ENCODE peak calls at places on chromosomes 7 and 10, in four cellular contexts. One of them, this sample, is unnamed.
A peak's percentile ranks its signal among the peaks of the same experiment; 100 is the strongest.

GRCh38 chr7:38600746-38601145 is 30.4 kb downstream of the AMPH start:
- DNase-seq in GM12878: no peak
- DNase-seq in H1: no peak
- DNase-seq in HepG2: no peak
- DNase-seq in this sample: no peak

GRCh38 chr7:93044147-93044810 is 73.5 kb downstream of the SAMD9 start:
- DNase-seq in H1: peak; percentile 58
- DNase-seq in GM12878: no peak
- DNase-seq in HepG2: no peak
- DNase-seq in this sample: peak; percentile 74

GRCh38 chr7:41448104-41448503 is 254.8 kb downstream of the INHBA start:
- DNase-seq in GM12878: no peak
- DNase-seq in H1: no peak
- DNase-seq in HepG2: peak; percentile 16
- DNase-seq in this sample: no peak

GRCh38 chr7:84247591-84247990 is 53.0 kb upstream of the SEMA3A start:
- DNase-seq in GM12878: no peak
- DNase-seq in HepG2: no peak
- DNase-seq in H1: no peak
- DNase-seq in this sample: no peak

GRCh38 chr10:114638874-114639625 is 19.0 kb downstream of the ABLIM1 start:
- DNase-seq in HepG2: no peak
- DNase-seq in GM12878: peak; percentile 27
- DNase-seq in H1: no peak
- DNase-seq in this sample: no peak

GRCh38 chr10:44006826-44007225 is 358.1 kb upstream of the ZNF32 start:
- DNase-seq in H1: no peak
- DNase-seq in HepG2: no peak
- DNase-seq in GM12878: no peak
- DNase-seq in this sample: no peak

GRCh38 chr7:142833174-142834027 is 21.5 kb upstream of the EPHB6 start:
- DNase-seq in H1: no peak
- DNase-seq in GM12878: no peak
- DNase-seq in HepG2: no peak
- DNase-seq in this sample: no peak

GRCh38 chr10:89367529-89367928 is 10.3 kb upstream of the IFIT1B start:
- DNase-seq in GM12878: peak; percentile 92
- DNase-seq in H1: no peak
- DNase-seq in HepG2: no peak
- DNase-seq in this sample: no peak

GRCh38 chr7:117673839-117674238 is 194.0 kb downstream of the CFTR start:
- DNase-seq in GM12878: no peak
- DNase-seq in HepG2: peak; percentile 7
- DNase-seq in H1: no peak
- DNase-seq in this sample: no peak

GRCh38 chr7:89687266-89687665 is 467.0 kb upstream of the STEAP1 start:
- DNase-seq in H1: no peak
- DNase-seq in GM12878: no peak
- DNase-seq in HepG2: no peak
- DNase-seq in this sample: no peak

GRCh38 chr10:14873090-14873760 is 5.4 kb upstream of the SUV39H2 start:
- DNase-seq in GM12878: no peak
- DNase-seq in H1: no peak
- DNase-seq in HepG2: no peak
- DNase-seq in this sample: no peak

GRCh38 chr10:28991738-28992270 is 297.1 kb upstream of the LYZL1 start:
- DNase-seq in GM12878: no peak
- DNase-seq in HepG2: peak; percentile 50
- DNase-seq in H1: peak; percentile 83
- DNase-seq in this sample: peak; percentile 63

GRCh38 chr10:132464256-132465192 is 67.5 kb downstream of the PWWP2B start:
- DNase-seq in HepG2: no peak
- DNase-seq in H1: no peak
- DNase-seq in GM12878: no peak
- DNase-seq in this sample: no peak

GRCh38 chr10:97321032-97321806 is 2.1 kb downstream of the FRAT1 start:
- DNase-seq in H1: peak; percentile 67
- DNase-seq in GM12878: no peak
- DNase-seq in HepG2: no peak
- DNase-seq in this sample: no peak

GRCh38 chr10:47245731-47246350 is 54.2 kb upstream of the GDF10 start:
- DNase-seq in HepG2: no peak
- DNase-seq in H1: no peak
- DNase-seq in GM12878: no peak
- DNase-seq in this sample: no peak

GRCh38 chr10:72228318-72228751 is 12.3 kb upstream of the ASCC1 start:
- DNase-seq in H1: no peak
- DNase-seq in HepG2: no peak
- DNase-seq in GM12878: no peak
- DNase-seq in this sample: no peak

GRCh38 chr10:1638889-1639418 is 98.4 kb downstream of the ADARB2 start:
- DNase-seq in H1: peak; percentile 34
- DNase-seq in HepG2: no peak
- DNase-seq in GM12878: no peak
- DNase-seq in this sample: no peak

GRCh38 chr7:91940171-91940570 is 491 bp upstream of the AKAP9 start:
- DNase-seq in HepG2: peak; percentile 14
- DNase-seq in H1: peak; percentile 49
- DNase-seq in GM12878: no peak
- DNase-seq in this sample: no peak

GRCh38 chr7:148773344-148773743 is 74.6 kb downstream of the CUL1 start:
- DNase-seq in HepG2: no peak
- DNase-seq in H1: no peak
- DNase-seq in GM12878: peak; percentile 11
- DNase-seq in this sample: no peak

GRCh38 chr7:94375167-94375566 is 19.5 kb upstream of the COL1A2 start:
- DNase-seq in H1: no peak
- DNase-seq in GM12878: no peak
- DNase-seq in HepG2: no peak
- DNase-seq in this sample: peak; percentile 68

GRCh38 chr10:125633517-125633999 is 49.4 kb downstream of the TEX36 start:
- DNase-seq in H1: no peak
- DNase-seq in HepG2: no peak
- DNase-seq in GM12878: no peak
- DNase-seq in this sample: no peak

GRCh38 chr7:140000666-140001268 is 62.0 kb downstream of the PARP12 start:
- DNase-seq in GM12878: no peak
- DNase-seq in HepG2: no peak
- DNase-seq in H1: no peak
- DNase-seq in this sample: no peak
- TF ChIP-seq YY1 in GM12878: no peak
- TF ChIP-seq YY1 in HepG2: no peak
- TF ChIP-seq YY1 in H1: no peak
- TF ChIP-seq YY1 in this sample: no peak

GRCh38 chr10:104332243-104333036 is 5.8 kb downstream of the ITPRIP start:
- DNase-seq in H1: no peak
- DNase-seq in GM12878: no peak
- DNase-seq in HepG2: no peak
- DNase-seq in this sample: no peak

GRCh38 chr10:104331208-104331838 is 6.9 kb downstream of the ITPRIP start:
- DNase-seq in H1: no peak
- DNase-seq in GM12878: no peak
- DNase-seq in HepG2: peak; percentile 70
- DNase-seq in this sample: no peak

GRCh38 chr10:104333728-104334373 is 4.4 kb downstream of the ITPRIP start:
- DNase-seq in GM12878: no peak
- DNase-seq in H1: peak; percentile 45
- DNase-seq in HepG2: no peak
- DNase-seq in this sample: no peak

GRCh38 chr10:104334561-104334960 is 3.7 kb downstream of the ITPRIP start:
- DNase-seq in HepG2: no peak
- DNase-seq in GM12878: no peak
- DNase-seq in H1: peak; percentile 37
- DNase-seq in this sample: no peak

GRCh38 chr10:104333037-104333727 is 5.1 kb downstream of the ITPRIP start:
- DNase-seq in GM12878: no peak
- DNase-seq in HepG2: no peak
- DNase-seq in H1: no peak
- DNase-seq in this sample: no peak
- H3K4me1 ChIP-seq in GM12878: peaks cover 29% of the 10 kb centered on the region
- H3K4me1 ChIP-seq in HepG2: peaks cover 70% of the 10 kb centered on the region
- H3K4me1 ChIP-seq in H1: peaks cover 47% of the 10 kb centered on the region
- H3K4me1 ChIP-seq in this sample: peaks cover 17% of the 10 kb centered on the region

GRCh38 chr7:124553485-124553884 is 212.1 kb downstream of the GPR37 start:
- DNase-seq in GM12878: no peak
- DNase-seq in H1: no peak
- DNase-seq in HepG2: no peak
- DNase-seq in this sample: no peak

GRCh38 chr7:124552217-124552616 is 213.4 kb downstream of the GPR37 start:
- DNase-seq in GM12878: no peak
- DNase-seq in H1: no peak
- DNase-seq in HepG2: no peak
- DNase-seq in this sample: no peak

GRCh38 chr7:124550036-124550435 is 215.6 kb downstream of the GPR37 start:
- DNase-seq in GM12878: no peak
- DNase-seq in HepG2: no peak
- DNase-seq in H1: no peak
- DNase-seq in this sample: no peak
- TF ChIP-seq SUZ12 in GM12878: no peak
- TF ChIP-seq SUZ12 in HepG2: no peak
- TF ChIP-seq SUZ12 in H1: no peak
- TF ChIP-seq SUZ12 in this sample: no peak

GRCh38 chr10:86085686-86086085 is 280.9 kb downstream of the GRID1 start:
- DNase-seq in GM12878: no peak
- DNase-seq in HepG2: no peak
- DNase-seq in H1: no peak
- DNase-seq in this sample: no peak

GRCh38 chr10:86087716-86088115 is 278.9 kb downstream of the GRID1 start:
- DNase-seq in GM12878: no peak
- DNase-seq in HepG2: no peak
- DNase-seq in H1: no peak
- DNase-seq in this sample: no peak

GRCh38 chr10:86083664-86084175 is 282.9 kb downstream of the GRID1 start:
- DNase-seq in H1: no peak
- DNase-seq in GM12878: no peak
- DNase-seq in HepG2: no peak
- DNase-seq in this sample: no peak

GRCh38 chr10:86085136-86085535 is 281.5 kb downstream of the GRID1 start:
- DNase-seq in HepG2: no peak
- DNase-seq in GM12878: no peak
- DNase-seq in H1: no peak
- DNase-seq in this sample: no peak

GRCh38 chr10:86086418-86086817 is 280.2 kb downstream of the GRID1 start:
- DNase-seq in GM12878: no peak
- DNase-seq in HepG2: no peak
- DNase-seq in H1: no peak
- DNase-seq in this sample: no peak
- TF ChIP-seq YY1 in GM12878: no peak
- TF ChIP-seq YY1 in HepG2: no peak
- TF ChIP-seq YY1 in H1: no peak
- TF ChIP-seq YY1 in this sample: no peak

GRCh38 chr10:59896186-59896585 is 10.2 kb downstream of the CCDC6 start:
- DNase-seq in HepG2: no peak
- DNase-seq in H1: no peak
- DNase-seq in GM12878: no peak
- DNase-seq in this sample: no peak
- H3K4me1 ChIP-seq in HepG2: peaks cover 42% of the 10 kb centered on the region
- H3K4me1 ChIP-seq in H1: peaks cover 32% of the 10 kb centered on the region
- H3K4me1 ChIP-seq in GM12878: peaks cover 25% of the 10 kb centered on the region
- H3K4me1 ChIP-seq in this sample: no peaks in the 10 kb centered on the region

DNA sequence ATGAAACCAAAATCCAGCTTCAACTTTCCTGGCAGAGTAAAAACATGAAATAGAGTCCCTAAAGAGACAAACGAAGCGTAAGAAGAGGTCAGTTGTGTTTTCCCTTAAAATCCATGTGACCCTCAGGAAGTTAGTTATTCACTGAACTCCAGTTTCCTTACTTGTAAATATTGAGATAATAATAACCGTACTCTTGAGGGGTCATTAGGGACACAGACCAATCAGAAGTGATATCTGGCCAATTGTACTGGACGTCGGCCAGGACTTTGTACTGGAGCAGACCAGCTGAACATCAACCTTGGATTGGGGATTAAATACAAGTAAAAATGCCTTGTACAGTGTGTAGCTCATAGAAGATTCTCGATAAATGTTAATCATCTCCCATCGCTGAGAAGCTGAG is 167.0 kb downstream of the GATA3 start:
- DNase-seq in GM12878: no peak
- DNase-seq in HepG2: no peak
- DNase-seq in H1: no peak
- DNase-seq in this sample: no peak
- TF ChIP-seq SUZ12 in GM12878: no peak
- TF ChIP-seq SUZ12 in HepG2: no peak
- TF ChIP-seq SUZ12 in H1: no peak
- TF ChIP-seq SUZ12 in this sample: no peak

DNA sequence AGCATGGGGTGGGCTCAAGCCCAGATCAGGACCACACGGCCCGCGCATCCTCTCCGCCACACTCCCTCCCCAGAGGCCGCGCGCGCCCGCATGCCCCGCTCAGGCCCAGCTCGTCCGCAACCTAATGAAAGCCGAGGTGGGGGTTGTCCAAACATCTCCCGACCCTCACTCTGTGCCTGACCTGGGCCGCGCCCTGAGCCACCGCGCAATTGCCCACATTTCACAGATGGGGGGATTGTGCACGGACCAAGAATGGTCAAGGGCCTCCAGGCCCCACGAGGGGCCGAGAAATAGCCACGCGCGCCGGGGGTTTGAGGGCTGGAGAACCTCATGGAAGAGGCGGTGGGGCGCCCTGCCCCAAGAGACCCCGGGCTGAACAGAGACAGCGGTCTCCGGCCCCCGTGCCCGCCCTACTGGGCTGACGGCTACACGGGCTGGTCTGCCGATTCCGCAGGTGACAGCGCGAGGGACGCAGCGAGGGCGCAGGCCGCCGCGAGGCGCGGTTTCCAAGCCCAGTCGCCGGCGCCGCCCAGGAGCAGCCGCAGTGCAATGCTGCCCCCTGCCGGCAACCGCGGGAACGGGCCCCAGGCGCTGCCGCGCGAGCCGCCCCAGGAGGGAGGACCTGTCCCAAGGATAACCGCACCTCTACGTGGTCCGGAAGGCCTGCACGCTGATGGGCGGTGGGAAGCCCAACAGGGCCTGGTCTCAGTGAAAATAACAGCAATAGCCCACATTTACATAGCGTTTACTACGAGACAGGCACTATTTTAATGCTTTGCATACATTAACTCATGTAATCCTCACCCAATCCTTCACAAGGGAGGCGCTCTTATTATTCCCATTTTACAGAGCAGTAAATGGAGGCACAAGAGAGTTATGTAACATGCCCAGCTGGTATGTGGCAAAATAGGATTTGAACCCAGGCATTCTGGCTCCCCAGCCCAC is 10.5 kb upstream of the GRID1 start:
- DNase-seq in HepG2: peak; percentile 45
- DNase-seq in GM12878: no peak
- DNase-seq in H1: peak; percentile 100
- DNase-seq in this sample: no peak
- TF ChIP-seq YY1 in HepG2: peak; percentile 24
- TF ChIP-seq YY1 in GM12878: peak; percentile 54
- TF ChIP-seq YY1 in H1: peak; percentile 46
- TF ChIP-seq YY1 in this sample: no peak

This sample was measured in NT2/D1.